ENCODE peak calls at places on chromosomes 11 and 22, in five cellular contexts. One of them, this sample, is unnamed.

GRCh38 chr11:64717268-64717578 is 5.8 kb downstream of the NRXN2 start:
- DNase-seq in upper lobe of right lung: peak; percentile 42
- DNase-seq in activated CD8-positive, alpha-beta T cell treated with anti-CD3 and anti-CD28 coated beads for 36 hours: no peak
- DNase-seq in foreskin fibroblast: no peak
- DNase-seq in AG09319: no peak
- DNase-seq in this sample: no peak

GRCh38 chr11:90803366-90803765 is 580.5 kb upstream of the CHORDC1 start:
- DNase-seq in upper lobe of right lung: no peak
- DNase-seq in activated CD8-positive, alpha-beta T cell treated with anti-CD3 and anti-CD28 coated beads for 36 hours: no peak
- DNase-seq in foreskin fibroblast: no peak
- DNase-seq in AG09319: no peak
- DNase-seq in this sample: no peak

GRCh38 chr11:42526366-42526765 is 785.4 kb upstream of the API5 start:
- DNase-seq in upper lobe of right lung: no peak
- DNase-seq in activated CD8-positive, alpha-beta T cell treated with anti-CD3 and anti-CD28 coated beads for 36 hours: no peak
- DNase-seq in foreskin fibroblast: no peak
- DNase-seq in AG09319: no peak
- DNase-seq in this sample: no peak

GRCh38 chr11:100833276-100833675 is 146.2 kb downstream of the ARHGAP42 start:
- DNase-seq in upper lobe of right lung: no peak
- DNase-seq in activated CD8-positive, alpha-beta T cell treated with anti-CD3 and anti-CD28 coated beads for 36 hours: no peak
- DNase-seq in foreskin fibroblast: no peak
- DNase-seq in AG09319: no peak
- DNase-seq in this sample: no peak

GRCh38 chr11:131511794-131512193 is 141.4 kb downstream of the NTM start:
- DNase-seq in upper lobe of right lung: no peak
- DNase-seq in activated CD8-positive, alpha-beta T cell treated with anti-CD3 and anti-CD28 coated beads for 36 hours: peak; percentile 32
- DNase-seq in foreskin fibroblast: no peak
- DNase-seq in AG09319: no peak
- DNase-seq in this sample: no peak

GRCh38 chr22:28907311-28908008 is 24.1 kb downstream of the ZNRF3 start:
- DNase-seq in upper lobe of right lung: no peak
- DNase-seq in activated CD8-positive, alpha-beta T cell treated with anti-CD3 and anti-CD28 coated beads for 36 hours: peak; percentile 86
- DNase-seq in foreskin fibroblast: no peak
- DNase-seq in AG09319: no peak
- DNase-seq in this sample: no peak

GRCh38 chr11:75450826-75451783 is 18.1 kb upstream of the KLHL35 start:
- DNase-seq in upper lobe of right lung: no peak
- DNase-seq in activated CD8-positive, alpha-beta T cell treated with anti-CD3 and anti-CD28 coated beads for 36 hours: peak; percentile 60
- DNase-seq in foreskin fibroblast: no peak
- DNase-seq in AG09319: no peak
- DNase-seq in this sample: no peak

GRCh38 chr11:121810291-121810690 is 305.7 kb downstream of the BLID start:
- DNase-seq in upper lobe of right lung: no peak
- DNase-seq in activated CD8-positive, alpha-beta T cell treated with anti-CD3 and anti-CD28 coated beads for 36 hours: no peak
- DNase-seq in foreskin fibroblast: peak; percentile 74
- DNase-seq in AG09319: no peak
- DNase-seq in this sample: no peak

GRCh38 chr11:3855808-3856491 is 486 bp downstream of the STIM1 start:
- DNase-seq in upper lobe of right lung: peak; percentile 87
- DNase-seq in activated CD8-positive, alpha-beta T cell treated with anti-CD3 and anti-CD28 coated beads for 36 hours: peak; percentile 77
- DNase-seq in foreskin fibroblast: no peak
- DNase-seq in AG09319: no peak
- DNase-seq in this sample: no peak

GRCh38 chr11:70296681-70297080 is 26.2 kb downstream of the PPFIA1 start:
- DNase-seq in upper lobe of right lung: no peak
- DNase-seq in activated CD8-positive, alpha-beta T cell treated with anti-CD3 and anti-CD28 coated beads for 36 hours: no peak
- DNase-seq in foreskin fibroblast: no peak
- DNase-seq in AG09319: no peak
- DNase-seq in this sample: no peak

GRCh38 chr11:133012803-133013202 is 519.5 kb downstream of the OPCML start:
- DNase-seq in upper lobe of right lung: no peak
- DNase-seq in activated CD8-positive, alpha-beta T cell treated with anti-CD3 and anti-CD28 coated beads for 36 hours: no peak
- DNase-seq in foreskin fibroblast: no peak
- DNase-seq in AG09319: no peak
- DNase-seq in this sample: no peak

GRCh38 chr22:25402501-25403283 is 161.8 kb upstream of the GRK3 start:
- DNase-seq in upper lobe of right lung: peak; percentile 43
- DNase-seq in activated CD8-positive, alpha-beta T cell treated with anti-CD3 and anti-CD28 coated beads for 36 hours: no peak
- DNase-seq in foreskin fibroblast: peak; percentile 30
- DNase-seq in AG09319: no peak
- DNase-seq in this sample: no peak

GRCh38 chr11:14506532-14506931 is 6.9 kb upstream of the COPB1 start:
- DNase-seq in upper lobe of right lung: no peak
- DNase-seq in activated CD8-positive, alpha-beta T cell treated with anti-CD3 and anti-CD28 coated beads for 36 hours: no peak
- DNase-seq in foreskin fibroblast: no peak
- DNase-seq in AG09319: no peak
- DNase-seq in this sample: no peak

GRCh38 chr11:80815752-80816453 is 1375.1 kb upstream of the TENM4 start:
- DNase-seq in upper lobe of right lung: no peak
- DNase-seq in activated CD8-positive, alpha-beta T cell treated with anti-CD3 and anti-CD28 coated beads for 36 hours: no peak
- DNase-seq in foreskin fibroblast: no peak
- DNase-seq in AG09319: no peak
- DNase-seq in this sample: no peak

GRCh38 chr11:8056810-8057463 is 24.1 kb upstream of the TUB start:
- DNase-seq in upper lobe of right lung: no peak
- DNase-seq in activated CD8-positive, alpha-beta T cell treated with anti-CD3 and anti-CD28 coated beads for 36 hours: no peak
- DNase-seq in foreskin fibroblast: peak; percentile 50
- DNase-seq in AG09319: peak; percentile 82
- DNase-seq in this sample: peak; percentile 51

GRCh38 chr22:25451480-25452114 is 112.9 kb upstream of the GRK3 start:
- DNase-seq in upper lobe of right lung: no peak
- DNase-seq in activated CD8-positive, alpha-beta T cell treated with anti-CD3 and anti-CD28 coated beads for 36 hours: no peak
- DNase-seq in foreskin fibroblast: no peak
- DNase-seq in AG09319: no peak
- DNase-seq in this sample: no peak

GRCh38 chr11:32213223-32213622 is 122.3 kb downstream of the RCN1 start:
- DNase-seq in upper lobe of right lung: no peak
- DNase-seq in activated CD8-positive, alpha-beta T cell treated with anti-CD3 and anti-CD28 coated beads for 36 hours: peak; percentile 24
- DNase-seq in foreskin fibroblast: peak; percentile 19
- DNase-seq in AG09319: no peak
- DNase-seq in this sample: no peak

GRCh38 chr22:37148031-37148651 is 1.6 kb downstream of the IL2RB start:
- DNase-seq in upper lobe of right lung: no peak
- DNase-seq in activated CD8-positive, alpha-beta T cell treated with anti-CD3 and anti-CD28 coated beads for 36 hours: peak; percentile 50
- DNase-seq in foreskin fibroblast: no peak
- DNase-seq in AG09319: no peak
- DNase-seq in this sample: no peak

GRCh38 chr11:5550440-5551095 is 2.2 kb upstream of the OR52H1 start:
- DNase-seq in upper lobe of right lung: no peak
- DNase-seq in activated CD8-positive, alpha-beta T cell treated with anti-CD3 and anti-CD28 coated beads for 36 hours: no peak
- DNase-seq in foreskin fibroblast: peak; percentile 46
- DNase-seq in AG09319: no peak
- DNase-seq in this sample: no peak

GRCh38 chr11:7548659-7549283 is 35.0 kb downstream of the PPFIBP2 start:
- DNase-seq in upper lobe of right lung: no peak
- DNase-seq in activated CD8-positive, alpha-beta T cell treated with anti-CD3 and anti-CD28 coated beads for 36 hours: peak; percentile 54
- DNase-seq in foreskin fibroblast: no peak
- DNase-seq in AG09319: no peak
- DNase-seq in this sample: no peak

GRCh38 chr11:74055938-74056337 is 47.1 kb upstream of the UCP3 start:
- DNase-seq in upper lobe of right lung: no peak
- DNase-seq in activated CD8-positive, alpha-beta T cell treated with anti-CD3 and anti-CD28 coated beads for 36 hours: no peak
- DNase-seq in foreskin fibroblast: peak; percentile 63
- DNase-seq in AG09319: no peak
- DNase-seq in this sample: no peak

GRCh38 chr22:49925525-49926128 is 7.2 kb downstream of the CRELD2 start:
- DNase-seq in upper lobe of right lung: no peak
- DNase-seq in activated CD8-positive, alpha-beta T cell treated with anti-CD3 and anti-CD28 coated beads for 36 hours: peak; percentile 87
- DNase-seq in foreskin fibroblast: no peak
- DNase-seq in AG09319: no peak
- DNase-seq in this sample: no peak
- TF ChIP-seq CTCF in upper lobe of right lung: no peak
- TF ChIP-seq CTCF in activated CD8-positive, alpha-beta T cell treated with anti-CD3 and anti-CD28 coated beads for 36 hours: no peak
- TF ChIP-seq CTCF in foreskin fibroblast: no peak
- TF ChIP-seq CTCF in AG09319: no peak
- TF ChIP-seq CTCF in this sample: no peak

GRCh38 chr11:26227311-26227710 is 104.6 kb upstream of the ANO3 start:
- DNase-seq in upper lobe of right lung: no peak
- DNase-seq in activated CD8-positive, alpha-beta T cell treated with anti-CD3 and anti-CD28 coated beads for 36 hours: no peak
- DNase-seq in foreskin fibroblast: peak; percentile 85
- DNase-seq in AG09319: peak; percentile 91
- DNase-seq in this sample: no peak
- TF ChIP-seq CTCF in upper lobe of right lung: peak; percentile 59
- TF ChIP-seq CTCF in activated CD8-positive, alpha-beta T cell treated with anti-CD3 and anti-CD28 coated beads for 36 hours: no peak
- TF ChIP-seq CTCF in foreskin fibroblast: peak; percentile 39
- TF ChIP-seq CTCF in AG09319: peak; percentile 52
- TF ChIP-seq CTCF in this sample: peak; percentile 66

GRCh38 chr11:119999220-119999619 is 138.7 kb downstream of the TRIM29 start:
- DNase-seq in upper lobe of right lung: no peak
- DNase-seq in activated CD8-positive, alpha-beta T cell treated with anti-CD3 and anti-CD28 coated beads for 36 hours: no peak
- DNase-seq in foreskin fibroblast: no peak
- DNase-seq in AG09319: no peak
- DNase-seq in this sample: no peak

GRCh38 chr11:120004723-120005122 is 133.2 kb downstream of the TRIM29 start:
- DNase-seq in upper lobe of right lung: no peak
- DNase-seq in activated CD8-positive, alpha-beta T cell treated with anti-CD3 and anti-CD28 coated beads for 36 hours: no peak
- DNase-seq in foreskin fibroblast: no peak
- DNase-seq in AG09319: no peak
- DNase-seq in this sample: no peak

GRCh38 chr11:119995730-119996491 is 142.0 kb downstream of the TRIM29 start:
- DNase-seq in upper lobe of right lung: no peak
- DNase-seq in activated CD8-positive, alpha-beta T cell treated with anti-CD3 and anti-CD28 coated beads for 36 hours: no peak
- DNase-seq in foreskin fibroblast: no peak
- DNase-seq in AG09319: no peak
- DNase-seq in this sample: no peak

GRCh38 chr11:119996556-119996955 is 141.4 kb downstream of the TRIM29 start:
- DNase-seq in upper lobe of right lung: no peak
- DNase-seq in activated CD8-positive, alpha-beta T cell treated with anti-CD3 and anti-CD28 coated beads for 36 hours: no peak
- DNase-seq in foreskin fibroblast: no peak
- DNase-seq in AG09319: no peak
- DNase-seq in this sample: no peak

GRCh38 chr11:120001161-120002135 is 136.5 kb downstream of the TRIM29 start:
- DNase-seq in upper lobe of right lung: no peak
- DNase-seq in activated CD8-positive, alpha-beta T cell treated with anti-CD3 and anti-CD28 coated beads for 36 hours: no peak
- DNase-seq in foreskin fibroblast: no peak
- DNase-seq in AG09319: no peak
- DNase-seq in this sample: no peak
- TF ChIP-seq CTCF in upper lobe of right lung: no peak
- TF ChIP-seq CTCF in activated CD8-positive, alpha-beta T cell treated with anti-CD3 and anti-CD28 coated beads for 36 hours: no peak
- TF ChIP-seq CTCF in foreskin fibroblast: no peak
- TF ChIP-seq CTCF in AG09319: no peak
- TF ChIP-seq CTCF in this sample: no peak

GRCh38 chr11:36340909-36341308 is 44.8 kb downstream of the PRR5L start:
- DNase-seq in upper lobe of right lung: no peak
- DNase-seq in activated CD8-positive, alpha-beta T cell treated with anti-CD3 and anti-CD28 coated beads for 36 hours: no peak
- DNase-seq in foreskin fibroblast: no peak
- DNase-seq in AG09319: no peak
- DNase-seq in this sample: no peak
- TF ChIP-seq CTCF in upper lobe of right lung: no peak
- TF ChIP-seq CTCF in activated CD8-positive, alpha-beta T cell treated with anti-CD3 and anti-CD28 coated beads for 36 hours: no peak
- TF ChIP-seq CTCF in foreskin fibroblast: no peak
- TF ChIP-seq CTCF in AG09319: no peak
- TF ChIP-seq CTCF in this sample: no peak

This sample was measured in type B pancreatic cell.